ENCODE peak calls at places on chromosomes 6 and 20, in six cellular contexts. W, J, N, O, M and K are unnamed samples.

GRCh38 chr6:84908304-84908904 is 144.0 kb upstream of the TBX18 start:
- DNase-seq in W (no peak), J (no peak), N (no peak), O (no peak), M (no peak), K (no peak)

GRCh38 chr20:47645632-47646031 is 139.6 kb downstream of the SULF2 start:
- DNase-seq in W (no peak), J (no peak), N (no peak), O (no peak), M (no peak), K (no peak)

GRCh38 chr6:31016659-31017299 is 6.5 kb downstream of the MUC22 start:
- DNase-seq in W (no peak), J (no peak), N (no peak), O (no peak), M (no peak), K (no peak)

GRCh38 chr20:11921326-11921725 is 3.6 kb downstream of the BTBD3 start:
- DNase-seq in W (no peak), J (no peak), N (no peak), O (no peak), M (no peak), K (no peak)

GRCh38 chr6:16105056-16105455 is 23.8 kb upstream of the MYLIP start:
- DNase-seq in W (no peak), J (no peak), N (no peak), O (no peak), M (no peak), K (no peak)

GRCh38 chr6:85887467-85887866 is 244.8 kb upstream of the SYNCRIP start:
- DNase-seq in W (no peak), J (no peak), N (no peak), O (no peak), M (no peak), K (no peak)

GRCh38 chr20:59192533-59192896 is 28.9 kb downstream of the ZNF831 start:
- DNase-seq in W (no peak), J (no peak), N (no peak), O (no peak), M (no peak), K (no peak)

GRCh38 chr20:47220161-47220582 is 136.3 kb downstream of the ZMYND8 start:
- DNase-seq in W (peak; percentile 71), J (peak; percentile 33), N (peak; percentile 23), O (peak; percentile 56), M (no peak), K (no peak)

GRCh38 chr6:19833947-19834346 is 3.2 kb upstream of the ID4 start:
- DNase-seq in W (no peak), J (no peak), N (no peak), O (peak; percentile 84), M (no peak), K (no peak)

GRCh38 chr20:34709836-34710567 is 5.9 kb downstream of the TP53INP2 start:
- DNase-seq in W (peak; percentile 70), J (peak; percentile 10), N (peak; percentile 57), O (peak; percentile 28), M (peak; percentile 61), K (peak; percentile 89)

GRCh38 chr6:121670511-121670910 is 235.1 kb downstream of the GJA1 start:
- DNase-seq in W (no peak), J (no peak), N (no peak), O (no peak), M (no peak), K (no peak)

GRCh38 chr6:138848461-138848860 is 52.6 kb downstream of the ECT2L start:
- DNase-seq in W (no peak), J (no peak), N (no peak), O (no peak), M (no peak), K (no peak)

GRCh38 chr6:7257521-7258230 is 55.3 kb downstream of the SSR1 start:
- DNase-seq in W (no peak), J (no peak), N (no peak), O (no peak), M (no peak), K (no peak)

GRCh38 chr20:60062431-60063336 is 104.5 kb downstream of the CDH26 start:
- DNase-seq in W (no peak), J (no peak), N (no peak), O (peak; percentile 30), M (peak; percentile 23), K (peak; percentile 66)

GRCh38 chr20:12966468-12967085 is 42.2 kb upstream of the SPTLC3 start:
- DNase-seq in W (peak; percentile 34), J (no peak), N (peak; percentile 23), O (peak; percentile 69), M (peak; percentile 35), K (no peak)

GRCh38 chr20:5191829-5192569 is 65.2 kb downstream of the CDS2 start:
- DNase-seq in W (peak; percentile 78), J (no peak), N (peak; percentile 67), O (peak; percentile 87), M (peak; percentile 52), K (peak; percentile 63)

GRCh38 chr6:142088858-142089216 is 43.9 kb upstream of the GJE1 start:
- DNase-seq in W (peak; percentile 65), J (no peak), N (no peak), O (peak; percentile 56), M (no peak), K (peak; percentile 90)

GRCh38 chr6:100267721-100268123 is 197.0 kb downstream of the SIM1 start:
- DNase-seq in W (no peak), J (no peak), N (no peak), O (no peak), M (no peak), K (no peak)

GRCh38 chr6:56246941-56247653 is at the start of gene COL21A1:
- DNase-seq in W (peak; percentile 93), J (no peak), N (peak; percentile 16), O (peak; percentile 60), M (no peak), K (peak; percentile 95)

GRCh38 chr6:25034477-25034876 is 98.7 kb upstream of the RIPOR2 start:
- DNase-seq in W (no peak), J (no peak), N (no peak), O (no peak), M (no peak), K (no peak)

GRCh38 chr6:94464018-94464510 is 1044.7 kb upstream of the EPHA7 start:
- DNase-seq in W (no peak), J (no peak), N (no peak), O (no peak), M (no peak), K (no peak)